ENCODE peak calls at places on chromosomes 1 and 21, in four cellular contexts. A, E, O and M are unnamed samples.

GRCh38 chr1:235918032-235918431 is 51.3 kb upstream of the LYST start:
- DNase-seq in A (no peak), E (no peak), O (no peak), M (no peak)

GRCh38 chr1:153670257-153670858 is 435 bp downstream of the ILF2 start:
- DNase-seq in A (no peak), E (no peak), O (no peak), M (no peak)

GRCh38 chr21:43611598-43612369 is 47.5 kb downstream of the HSF2BP start:
- DNase-seq in A (no peak), E (peak; percentile 76), O (peak; percentile 75), M (peak; percentile 74)

GRCh38 chr1:118826669-118827068 is 161.5 kb downstream of the TBX15 start:
- DNase-seq in A (no peak), E (no peak), O (no peak), M (no peak)

GRCh38 chr21:38955495-38955894 is 149.8 kb downstream of the ETS2 start:
- DNase-seq in A (no peak), E (no peak), O (no peak), M (no peak)

GRCh38 chr1:114033219-114033706 is 54.0 kb downstream of the OLFML3 start:
- DNase-seq in A (no peak), E (peak; percentile 52), O (peak; percentile 24), M (peak; percentile 56)

GRCh38 chr1:172719066-172719627 is 60.2 kb downstream of the FASLG start:
- DNase-seq in A (no peak), E (peak; percentile 55), O (no peak), M (no peak)

GRCh38 chr1:185159966-185160365 is 3.0 kb downstream of the SWT1 start:
- DNase-seq in A (peak; percentile 28), E (no peak), O (no peak), M (no peak)

GRCh38 chr1:25523512-25523911 is 19.9 kb upstream of the LDLRAP1 start:
- DNase-seq in A (no peak), E (peak; percentile 78), O (no peak), M (peak; percentile 87)

GRCh38 chr1:27138368-27138767 is 16.6 kb downstream of the SLC9A1 start:
- DNase-seq in A (no peak), E (no peak), O (no peak), M (no peak)

GRCh38 chr1:164380893-164381292 is 178.1 kb upstream of the PBX1 start:
- DNase-seq in A (no peak), E (no peak), O (no peak), M (no peak)

GRCh38 chr1:27650527-27651175 is 15.7 kb upstream of the FGR start:
- DNase-seq in A (no peak), E (peak; percentile 37), O (peak; percentile 43), M (no peak)

GRCh38 chr1:234969630-234970370 is 158.8 kb downstream of the TOMM20 start:
- DNase-seq in A (no peak), E (no peak), O (no peak), M (peak; percentile 76)

GRCh38 chr1:11681071-11681771 is at the start of gene MAD2L2:
- DNase-seq in A (peak; percentile 28), E (peak; percentile 99), O (peak; percentile 47), M (peak; percentile 86)

GRCh38 chr21:45208627-45208951 is 79.1 kb downstream of the POFUT2 start:
- DNase-seq in A (no peak), E (no peak), O (no peak), M (no peak)

GRCh38 chr1:9529190-9529589 is 10.1 kb upstream of the SLC25A33 start:
- DNase-seq in A (no peak), E (peak; percentile 64), O (no peak), M (no peak)

GRCh38 chr21:38440746-38441145 is 57.5 kb downstream of the ERG start:
- DNase-seq in A (no peak), E (peak; percentile 44), O (peak; percentile 18), M (no peak)

GRCh38 chr1:23590058-23590783 is 30.9 kb upstream of the ID3 start:
- DNase-seq in A (no peak), E (peak; percentile 40), O (no peak), M (no peak)

GRCh38 chr1:209883341-209883971 is 54.6 kb upstream of the SYT14 start:
- DNase-seq in A (no peak), E (no peak), O (no peak), M (no peak)

GRCh38 chr21:39613029-39613934 is 542 bp downstream of the B3GALT5 start:
- DNase-seq in A (no peak), E (no peak), O (no peak), M (no peak)

GRCh38 chr21:45366931-45367401 is 38.0 kb upstream of the COL18A1 start:
- DNase-seq in A (no peak), E (peak; percentile 77), O (peak; percentile 74), M (no peak)

GRCh38 chr1:66947267-66947666 is 22.5 kb downstream of the MIER1 start:
- DNase-seq in A (no peak), E (no peak), O (no peak), M (no peak)
- TF ChIP-seq TCF7 in A (no peak), E (no peak), O (no peak), M (no peak)

GRCh38 chr1:224675589-224675988 is 59.5 kb downstream of the CNIH3 start:
- DNase-seq in A (no peak), E (no peak), O (no peak), M (no peak)

GRCh38 chr1:224673161-224673560 is 57.0 kb downstream of the CNIH3 start:
- DNase-seq in A (no peak), E (no peak), O (no peak), M (no peak)

GRCh38 chr1:224681816-224682215 is 65.7 kb downstream of the CNIH3 start:
- DNase-seq in A (no peak), E (no peak), O (no peak), M (no peak)

GRCh38 chr1:224678168-224678567 is 62.1 kb downstream of the CNIH3 start:
- DNase-seq in A (no peak), E (no peak), O (no peak), M (no peak)

DNA sequence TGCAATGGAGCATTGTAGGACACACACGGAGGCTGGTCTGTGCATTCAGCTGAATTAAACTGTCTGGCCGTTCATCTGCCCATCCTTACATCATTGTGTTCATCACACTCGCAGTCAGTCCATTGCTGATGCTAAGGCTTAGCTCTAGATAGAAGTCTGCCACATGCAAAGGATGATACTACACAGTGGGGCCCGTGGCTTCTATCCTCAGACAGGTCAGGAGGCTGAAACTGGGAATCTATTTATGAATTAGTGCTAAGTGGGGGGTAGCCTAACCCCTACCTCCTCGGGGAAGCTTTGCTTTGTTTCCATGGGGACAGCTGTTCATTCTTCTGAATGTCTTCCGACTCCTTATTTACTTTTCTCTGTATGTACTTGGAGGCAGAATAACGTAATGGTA is 60.5 kb downstream of the CNIH3 start:
- DNase-seq in A (no peak), E (no peak), O (no peak), M (no peak)
- TF ChIP-seq TCF7 in A (no peak), E (no peak), O (no peak), M (no peak)

DNA sequence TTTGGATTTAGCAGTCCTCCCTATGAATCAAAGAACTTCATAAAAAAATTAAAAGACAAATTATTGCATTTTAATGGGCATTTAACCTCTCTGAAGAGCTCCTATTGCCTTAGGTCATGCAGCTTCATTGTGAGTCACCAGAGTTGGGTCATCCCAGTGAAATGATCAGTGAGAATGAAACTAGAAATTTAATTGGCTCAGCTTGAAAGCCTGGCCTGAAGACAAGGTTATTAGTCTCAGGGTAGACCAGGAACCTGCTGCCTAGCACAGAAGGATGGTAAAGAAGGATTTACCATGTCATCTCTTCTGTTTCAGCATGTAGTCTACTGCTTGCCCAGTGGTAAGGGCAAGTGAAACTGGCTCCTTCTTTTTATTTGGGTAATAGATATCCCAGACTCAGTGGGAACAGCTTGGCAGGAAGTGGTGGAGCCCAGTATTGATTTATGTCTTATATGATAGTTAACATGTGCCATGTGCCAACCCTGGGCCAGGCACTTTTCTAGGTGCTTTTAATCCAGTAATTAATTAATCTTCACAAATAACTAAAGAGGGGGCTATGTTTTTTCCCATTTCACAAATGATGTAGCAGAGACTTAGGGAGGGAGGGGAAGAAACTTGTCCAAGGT is 23.6 kb downstream of the LAMC2 start:
- DNase-seq in A (no peak), E (no peak), O (no peak), M (no peak)
- TF ChIP-seq TCF7 in A (no peak), E (no peak), O (no peak), M (no peak)

GRCh38 chr1:110227774-110228173 is 17.7 kb downstream of the KCNC4 start:
- DNase-seq in A (no peak), E (no peak), O (no peak), M (no peak)
- TF ChIP-seq TCF7 in A (no peak), E (no peak), O (no peak), M (no peak)

GRCh38 chr1:203600782-203601513 is 25.7 kb upstream of the ATP2B4 start:
- DNase-seq in A (no peak), E (no peak), O (no peak), M (no peak)
- TF ChIP-seq TCF7 in A (no peak), E (no peak), O (no peak), M (no peak)

GRCh38 chr1:28811766-28812668 is at the start of gene OPRD1:
- DNase-seq in A (no peak), E (no peak), O (no peak), M (peak; percentile 54)
- TF ChIP-seq TCF7 in A (no peak), E (no peak), O (no peak), M (peak; percentile 53)

GRCh38 chr1:160032165-160032827 is 506 bp upstream of the PIGM start:
- DNase-seq in A (no peak), E (peak; percentile 46), O (no peak), M (no peak)
- TF ChIP-seq TCF7 in A (no peak), E (no peak), O (no peak), M (no peak)

DNA sequence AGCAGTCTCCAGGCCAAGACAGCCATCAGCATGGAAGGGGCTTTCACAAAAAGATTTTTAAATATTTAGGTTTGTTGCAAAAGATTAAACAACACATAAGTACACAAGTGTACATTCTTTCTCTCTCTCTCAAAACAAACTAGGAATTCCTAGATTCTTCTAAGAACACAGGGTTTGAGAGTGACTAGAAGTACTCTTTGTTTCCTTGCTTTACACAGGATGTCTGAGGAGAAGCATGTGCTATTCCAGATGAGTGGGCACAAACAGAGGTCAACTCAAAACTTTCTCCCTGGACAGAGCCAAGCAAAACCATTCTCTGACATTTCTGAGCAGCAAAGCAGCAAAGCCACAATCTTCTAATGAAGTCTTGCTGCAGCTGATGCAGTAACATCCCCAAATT is 210.6 kb upstream of the HOOK1 start:
- DNase-seq in A (no peak), E (no peak), O (no peak), M (no peak)
- TF ChIP-seq TCF7 in A (no peak), E (no peak), O (no peak), M (no peak)

DNA sequence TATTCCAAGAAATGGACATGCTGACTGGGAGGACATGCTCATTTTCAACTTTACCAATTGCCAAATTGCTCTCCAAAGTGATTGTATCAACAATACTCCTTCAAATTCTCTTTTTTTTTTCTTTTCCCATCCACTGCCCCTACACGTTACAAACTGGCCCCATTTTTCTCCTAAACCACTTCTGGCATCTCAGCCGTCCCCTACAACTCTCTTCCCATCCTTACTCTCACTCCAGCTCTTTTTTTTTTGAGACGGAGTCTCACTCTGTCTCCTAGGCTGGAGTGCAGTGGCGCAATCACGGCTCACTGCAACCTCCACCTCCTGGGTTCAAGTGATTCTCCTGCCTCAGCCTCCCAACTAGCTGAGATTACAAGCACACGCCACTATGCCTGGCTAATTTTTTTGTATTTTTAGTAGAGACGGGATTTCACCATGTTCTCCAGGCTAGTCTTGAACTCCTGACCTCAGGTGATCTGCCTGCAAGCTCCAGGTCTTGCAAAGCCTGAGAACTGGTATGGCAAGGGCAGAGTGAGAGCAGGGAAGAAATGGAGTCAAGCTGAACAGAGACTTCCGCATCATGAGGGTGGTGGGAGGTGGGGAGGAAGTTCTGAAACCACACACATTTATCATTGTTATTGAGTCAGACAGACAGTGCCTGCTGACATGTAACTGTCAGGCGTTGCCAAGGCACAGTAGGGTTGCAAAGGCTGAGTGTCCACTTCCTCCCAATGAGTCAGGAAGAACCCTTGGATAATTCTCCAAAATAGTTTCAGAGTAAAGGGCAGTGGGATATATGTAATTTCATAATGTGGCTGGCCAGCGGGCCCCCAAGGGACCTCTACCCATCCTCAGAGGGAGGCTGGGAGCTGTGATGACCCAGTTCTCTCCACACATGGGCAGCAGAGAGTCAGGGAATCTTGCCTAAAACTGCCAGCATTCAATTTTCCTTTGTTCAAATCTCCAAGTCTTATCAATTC is 17.4 kb downstream of the CELA3A start:
- DNase-seq in A (peak; percentile 80), E (peak; percentile 78), O (no peak), M (no peak)
- TF ChIP-seq TCF7 in A (no peak), E (no peak), O (no peak), M (no peak)